ENCODE peak calls at places on chromosomes 3 and 15, in four cellular contexts. D is A549, L is left lung, B is esophagus squamous epithelium. N is an unnamed sample.

GRCh38 chr3:122936335-122936734 is 91.2 kb downstream of the SEMA5B start:
- DNase-seq in D (no peak), L (no peak), B (no peak), N (peak; percentile 27)

GRCh38 chr3:134754768-134755559 is 40.1 kb upstream of the EPHB1 start:
- DNase-seq in D (peak; percentile 22), L (no peak), B (no peak), N (peak; percentile 8)

GRCh38 chr3:74465652-74466415 is 148.6 kb downstream of the CNTN3 start:
- DNase-seq in D (no peak), L (no peak), B (no peak), N (no peak)

GRCh38 chr15:88032787-88033186 is 223.8 kb downstream of the NTRK3 start:
- DNase-seq in D (no peak), L (no peak), B (no peak), N (no peak)

GRCh38 chr15:48865387-48866079 is 12.4 kb upstream of the EID1 start:
- DNase-seq in D (no peak), L (no peak), B (no peak), N (no peak)

GRCh38 chr15:49621327-49622210 is 721 bp downstream of the DTWD1 start:
- DNase-seq in D (no peak), L (no peak), B (no peak), N (no peak)

GRCh38 chr15:98874359-98874758 is 133.2 kb downstream of the PGPEP1L start:
- DNase-seq in D (no peak), L (no peak), B (no peak), N (no peak)

GRCh38 chr3:88640581-88640980 is 466.8 kb upstream of the EPHA3 start:
- DNase-seq in D (no peak), L (no peak), B (no peak), N (no peak)

GRCh38 chr15:66842710-66843441 is 140.8 kb downstream of the SMAD6 start:
- DNase-seq in D (peak; percentile 81), L (peak; percentile 93), B (no peak), N (peak; percentile 40)

GRCh38 chr15:42159381-42160015 is 3.1 kb upstream of the PLA2G4F start:
- DNase-seq in D (no peak), L (no peak), B (no peak), N (no peak)

GRCh38 chr15:74010929-74011540 is 16.5 kb downstream of the PML start:
- DNase-seq in D (no peak), L (no peak), B (no peak), N (no peak)

GRCh38 chr3:5231067-5231466 is 43.6 kb downstream of the EDEM1 start:
- DNase-seq in D (no peak), L (no peak), B (no peak), N (no peak)

GRCh38 chr3:5229414-5229813 is 41.9 kb downstream of the EDEM1 start:
- DNase-seq in D (no peak), L (no peak), B (no peak), N (no peak)

GRCh38 chr3:5233026-5233425 is 45.5 kb downstream of the EDEM1 start:
- DNase-seq in D (no peak), L (no peak), B (no peak), N (no peak)

GRCh38 chr3:5232570-5232969 is 45.1 kb downstream of the EDEM1 start:
- DNase-seq in D (no peak), L (no peak), B (no peak), N (no peak)

DNA sequence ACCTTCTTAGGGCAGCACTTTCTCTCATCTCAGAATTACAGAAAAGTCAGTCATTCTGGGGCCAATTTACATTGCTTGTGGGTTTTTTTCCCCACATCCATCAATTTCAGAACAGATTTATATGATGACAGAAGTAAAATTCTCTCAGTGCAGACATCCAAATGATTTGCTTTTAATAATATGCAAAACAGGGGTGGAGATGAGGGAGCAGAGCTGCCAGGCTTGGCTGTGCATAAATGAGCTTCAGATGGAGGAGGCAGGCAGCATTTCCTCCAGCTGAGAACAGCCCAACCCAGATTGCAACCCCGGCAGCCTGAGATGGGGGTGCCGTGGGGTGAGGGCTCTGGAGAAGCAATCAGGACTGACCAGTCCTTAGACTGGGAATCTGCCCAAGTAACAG is 44.0 kb downstream of the EDEM1 start:
- DNase-seq in D (no peak), L (no peak), B (no peak), N (no peak)
- H3K4me1 ChIP-seq in D (no peaks in the 10 kb centered on the region), L (no peaks in the 10 kb centered on the region), B (no peaks in the 10 kb centered on the region), N (no peaks in the 10 kb centered on the region)

DNA sequence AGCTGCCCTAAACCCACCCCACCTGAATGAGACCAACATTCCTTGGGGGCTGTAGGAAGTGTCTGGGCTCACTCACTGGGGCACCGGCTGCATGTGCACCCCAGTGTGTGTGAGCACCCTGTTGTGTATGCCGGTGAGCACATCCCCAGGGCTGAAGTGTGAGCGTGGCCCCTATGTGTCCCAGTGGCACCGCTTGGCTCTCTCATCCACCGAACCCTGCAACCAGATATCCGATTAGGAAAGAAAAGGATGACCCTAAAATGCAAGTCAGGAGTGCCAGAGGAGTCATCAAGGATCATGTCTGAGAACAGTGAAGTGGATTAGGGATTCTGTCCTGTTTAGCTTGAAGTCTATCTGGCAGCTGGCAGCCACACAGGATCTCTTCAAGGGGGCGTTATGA is 84.0 kb upstream of the ALDH1L1 start:
- DNase-seq in D (no peak), L (no peak), B (no peak), N (no peak)
- TF ChIP-seq CTCF in D (no peak), L (no peak), B (no peak), N (no peak)

GRCh38 chr15:40333922-40334492 is 6.7 kb downstream of the CCDC9B start:
- DNase-seq in D (no peak), L (peak; percentile 87), B (no peak), N (no peak)

GRCh38 chr15:40332138-40332781 is 8.5 kb downstream of the CCDC9B start:
- DNase-seq in D (no peak), L (no peak), B (no peak), N (no peak)

GRCh38 chr15:40334941-40335795 is 5.6 kb downstream of the CCDC9B start:
- DNase-seq in D (no peak), L (peak; percentile 91), B (no peak), N (no peak)

GRCh38 chr15:40336129-40337122 is 4.3 kb downstream of the CCDC9B start:
- DNase-seq in D (no peak), L (peak; percentile 84), B (no peak), N (no peak)

GRCh38 chr15:40334541-40334940 is 6.2 kb downstream of the CCDC9B start:
- DNase-seq in D (no peak), L (no peak), B (no peak), N (no peak)
- H3K4me1 ChIP-seq in D (peaks cover 20% of the 10 kb centered on the region), L (peaks cover 99% of the 10 kb centered on the region), B (peaks cover 88% of the 10 kb centered on the region), N (peaks cover 4% of the 10 kb centered on the region)

GRCh38 chr3:63932509-63933212 is 20.5 kb upstream of the SCAANT1 start:
- DNase-seq in D (no peak), L (no peak), B (no peak), N (no peak)

GRCh38 chr3:63936929-63937328 is 24.7 kb upstream of the SCAANT1 start:
- DNase-seq in D (no peak), L (no peak), B (no peak), N (no peak)

GRCh38 chr3:63934041-63934440 is 21.9 kb upstream of the SCAANT1 start:
- DNase-seq in D (no peak), L (no peak), B (no peak), N (no peak)

GRCh38 chr3:63933459-63933858 is 21.3 kb upstream of the SCAANT1 start:
- DNase-seq in D (no peak), L (no peak), B (no peak), N (no peak)

GRCh38 chr3:63934484-63934883 is 22.3 kb upstream of the SCAANT1 start:
- DNase-seq in D (no peak), L (no peak), B (no peak), N (no peak)
- TF ChIP-seq CTCF in D (no peak), L (no peak), B (no peak), N (no peak)

GRCh38 chr3:157290761-157291160 is 130.8 kb upstream of the CCNL1 start:
- DNase-seq in D (no peak), L (no peak), B (no peak), N (no peak)
- H3K4me1 ChIP-seq in D (peaks cover 17% of the 10 kb centered on the region), L (no peaks in the 10 kb centered on the region), B (no peaks in the 10 kb centered on the region), N (no peaks in the 10 kb centered on the region)